ENCODE peak calls at places on chromosomes 16 and 17, in five cellular contexts. N is HepG2, B is HCT116, S is GM12878, L is K562. V is an unnamed sample.

GRCh38 chr17:15249487-15249886 is 15.6 kb downstream of the PMP22 start:
- DNase-seq in N (no peak), B (no peak), S (no peak), L (no peak), V (no peak)

GRCh38 chr16:66660422-66661209 is 35.9 kb downstream of the CMTM4 start:
- DNase-seq in N (peak), B (no peak), S (no peak), L (peak), V (peak)

GRCh38 chr16:52611817-52612673 is 65.1 kb upstream of the TOX3 start:
- DNase-seq in N (peak), B (no peak), S (no peak), L (no peak), V (no peak)

GRCh38 chr16:81578015-81578554 is 133.5 kb downstream of the CMIP start:
- DNase-seq in N (no peak), B (no peak), S (no peak), L (no peak), V (no peak)

GRCh38 chr16:5176505-5176904 is 78.9 kb upstream of the EEF2KMT start:
- DNase-seq in N (no peak), B (no peak), S (no peak), L (no peak), V (no peak)

GRCh38 chr16:49022351-49022963 is 259.2 kb downstream of the CBLN1 start:
- DNase-seq in N (no peak), B (no peak), S (no peak), L (no peak), V (no peak)

GRCh38 chr17:49741009-49741691 is 22.8 kb downstream of the FAM117A start:
- DNase-seq in N (no peak), B (no peak), S (no peak), L (no peak), V (no peak)

GRCh38 chr17:74555427-74555826 is 9.5 kb upstream of the CD300C start:
- DNase-seq in N (no peak), B (no peak), S (no peak), L (no peak), V (no peak)

GRCh38 chr16:1125471-1125870 is 27.4 kb upstream of the CACNA1H start:
- DNase-seq in N (no peak), B (peak), S (no peak), L (peak), V (no peak)

GRCh38 chr16:81752225-81752875 is 26.7 kb upstream of the PLCG2 start:
- DNase-seq in N (no peak), B (no peak), S (peak), L (peak), V (no peak)

GRCh38 chr17:54948380-54948779 is 20.1 kb downstream of the COX11 start:
- DNase-seq in N (peak), B (peak), S (no peak), L (no peak), V (no peak)

GRCh38 chr16:19486744-19487325 is 35.1 kb downstream of the GDE1 start:
- DNase-seq in N (no peak), B (no peak), S (no peak), L (peak), V (no peak)

GRCh38 chr17:67531291-67531690 is 154.2 kb downstream of the PITPNC1 start:
- DNase-seq in N (no peak), B (no peak), S (no peak), L (no peak), V (peak)

GRCh38 chr16:12724216-12724615 is 79.5 kb downstream of the CPPED1 start:
- DNase-seq in N (no peak), B (no peak), S (no peak), L (no peak), V (no peak)

GRCh38 chr17:2043785-2044184 is 2.0 kb downstream of the OVCA2 start:
- DNase-seq in N (no peak), B (no peak), S (no peak), L (no peak), V (no peak)

GRCh38 chr17:65042911-65043310 is 13.6 kb downstream of the GNA13 start:
- DNase-seq in N (no peak), B (no peak), S (no peak), L (no peak), V (no peak)

GRCh38 chr16:19231881-19232280 is 53.6 kb upstream of the CLEC19A start:
- DNase-seq in N (no peak), B (no peak), S (no peak), L (no peak), V (no peak)

GRCh38 chr16:85687651-85688471 is 893 bp downstream of the GINS2 start:
- DNase-seq in N (no peak), B (no peak), S (no peak), L (no peak), V (no peak)

GRCh38 chr17:17384291-17384615 is 81.1 kb downstream of the NT5M start:
- DNase-seq in N (no peak), B (no peak), S (no peak), L (no peak), V (no peak)

GRCh38 chr16:24543949-24544348 is 4.6 kb downstream of the RBBP6 start:
- DNase-seq in N (no peak), B (no peak), S (no peak), L (no peak), V (no peak)

GRCh38 chr16:53713403-53714013 is 9.6 kb downstream of the FTO start:
- DNase-seq in N (no peak), B (no peak), S (no peak), L (no peak), V (no peak)

GRCh38 chr17:58338907-58339774 is 10.5 kb upstream of the TSPOAP1 start:
- DNase-seq in N (peak), B (no peak), S (peak), L (peak), V (peak)

GRCh38 chr16:50573947-50574751 is 26.0 kb downstream of the NKD1 start:
- DNase-seq in N (no peak), B (no peak), S (no peak), L (no peak), V (no peak)

GRCh38 chr17:77428020-77428781 is 287.4 kb downstream of the SEC14L1 start:
- DNase-seq in N (no peak), B (no peak), S (no peak), L (no peak), V (no peak)

GRCh38 chr16:11896776-11897175 is 19.0 kb downstream of the GSPT1 start:
- DNase-seq in N (no peak), B (no peak), S (no peak), L (no peak), V (no peak)

GRCh38 chr16:528111-529011 is 849 bp downstream of the CAPN15 start:
- DNase-seq in N (no peak), B (no peak), S (no peak), L (peak), V (peak)

GRCh38 chr16:53084736-53085538 is 30.1 kb downstream of the CHD9 start:
- DNase-seq in N (no peak), B (no peak), S (no peak), L (no peak), V (no peak)

GRCh38 chr16:85412911-85413520 is 200.1 kb upstream of the GSE1 start:
- DNase-seq in N (no peak), B (no peak), S (no peak), L (no peak), V (no peak)

GRCh38 chr16:69100046-69100765 is 5.2 kb upstream of the HAS3 start:
- DNase-seq in N (no peak), B (no peak), S (no peak), L (no peak), V (peak)

DNA sequence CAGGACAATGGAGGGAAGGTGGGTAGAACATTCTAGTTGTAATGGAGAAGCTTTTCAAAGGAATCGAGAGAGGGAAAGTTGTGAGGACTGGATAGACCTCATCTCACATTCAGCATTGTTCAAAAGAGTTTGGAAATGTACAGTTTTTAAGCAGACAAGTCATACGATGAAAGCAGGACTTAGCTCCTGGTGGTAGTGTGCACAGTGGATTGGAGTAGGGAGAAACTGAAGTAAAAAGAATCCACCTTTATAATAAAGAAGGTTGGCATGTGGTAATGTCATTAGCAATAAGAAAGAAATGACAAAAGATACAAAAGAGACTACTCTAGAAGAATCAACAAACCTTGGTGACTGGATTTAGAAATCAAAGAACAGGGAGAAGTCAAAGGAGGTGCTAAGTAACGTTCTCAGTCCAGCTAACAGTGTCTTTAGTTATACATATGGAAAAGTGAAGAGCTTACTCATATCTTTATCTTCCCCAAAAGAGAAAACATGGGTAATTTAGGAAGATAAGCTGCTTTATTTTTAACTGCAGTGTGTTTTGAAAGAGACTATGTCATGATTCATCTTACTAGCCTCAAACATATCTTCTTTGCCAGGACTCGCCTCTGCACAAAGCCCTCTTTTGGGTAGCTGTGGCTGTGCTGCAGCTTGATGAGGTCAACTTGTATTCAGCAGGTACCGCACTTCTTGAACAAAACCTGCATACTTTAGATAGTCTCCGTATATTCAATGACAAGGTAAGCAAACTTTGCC is 18.7 kb upstream of the EVI2A start:
- DNase-seq in N (no peak), B (no peak), S (no peak), L (peak), V (no peak)
- TF ChIP-seq ZBTB33 in N (no peak), B (no peak), S (no peak), L (no peak), V (no peak)

DNA sequence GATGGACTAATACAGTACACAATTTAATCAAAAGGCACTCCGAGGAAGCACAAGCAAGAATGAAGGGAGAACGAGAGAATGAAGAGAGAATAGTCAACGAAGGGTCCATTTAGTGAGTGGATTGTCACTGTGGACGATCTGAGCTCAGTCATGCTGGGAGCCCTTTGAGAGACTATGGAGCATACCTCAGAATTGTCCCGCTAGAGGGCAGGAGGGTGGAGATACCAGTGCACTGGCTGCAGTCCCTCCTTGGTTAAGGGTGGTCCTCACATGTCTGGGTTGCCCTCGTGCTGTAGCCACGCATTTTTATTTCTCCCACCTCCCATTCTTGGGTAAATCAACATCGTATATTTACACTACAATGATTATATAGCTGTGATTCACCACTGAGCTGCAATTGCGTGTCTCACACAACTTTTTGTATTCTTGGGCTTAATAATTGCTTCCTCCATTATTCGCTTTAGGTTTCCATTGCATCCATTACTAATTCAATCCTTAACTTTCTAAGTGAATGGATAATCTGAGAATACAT is 33.2 kb upstream of the FAM20A start:
- DNase-seq in N (peak), B (no peak), S (no peak), L (peak), V (no peak)
- TF ChIP-seq ZBTB33 in N (no peak), B (no peak), S (no peak), L (no peak), V (no peak)

DNA sequence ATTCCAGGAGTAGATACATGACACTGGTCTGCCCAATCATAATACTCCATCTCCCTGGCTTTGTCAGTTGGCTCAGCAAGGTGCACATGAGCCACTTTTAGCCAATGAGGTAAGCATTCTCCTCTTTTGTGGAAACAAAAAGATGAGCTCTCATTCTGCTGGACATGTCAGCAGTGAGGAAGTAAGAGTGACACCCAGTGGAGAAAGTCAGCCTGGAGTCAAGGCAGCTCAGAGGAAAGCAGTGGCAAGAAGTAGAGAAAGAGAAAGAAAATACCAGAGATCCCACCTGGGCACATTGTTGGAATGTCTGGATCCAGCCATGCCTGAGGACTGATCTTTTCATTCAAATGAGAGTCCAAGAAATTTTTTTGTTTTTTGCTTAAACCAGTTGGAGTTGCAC is 496.9 kb upstream of the C16orf82 start:
- DNase-seq in N (peak), B (no peak), S (no peak), L (no peak), V (no peak)
- TF ChIP-seq ZBTB33 in N (no peak), B (no peak), S (no peak), L (no peak), V (no peak)

GRCh38 chr17:12722282-12722681 is 56.6 kb downstream of the MYOCD start:
- DNase-seq in N (no peak), B (no peak), S (no peak), L (no peak), V (no peak)
- TF ChIP-seq ZBTB33 in N (no peak), B (no peak), S (no peak), L (no peak), V (no peak)

DNA sequence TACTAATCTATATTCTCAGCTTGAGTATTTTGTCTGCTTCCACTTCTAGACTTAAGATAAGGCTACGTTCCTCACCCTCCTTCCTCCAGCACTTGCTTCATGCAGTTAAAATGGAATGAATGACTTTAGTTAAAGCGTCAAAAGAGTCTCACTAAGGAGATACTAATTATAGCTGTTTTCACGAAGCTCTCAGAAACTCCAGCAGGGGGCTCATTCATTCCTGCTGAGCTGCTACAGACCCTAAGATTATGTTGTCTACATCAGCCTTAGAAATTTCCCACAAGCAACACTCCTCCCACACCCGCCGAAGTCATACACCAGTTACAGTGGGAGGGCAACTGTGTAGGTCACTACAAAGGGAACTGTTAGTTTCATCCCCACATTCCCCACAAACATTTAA is 57.0 kb upstream of the KIFC3 start:
- DNase-seq in N (peak), B (peak), S (no peak), L (peak), V (no peak)
- TF ChIP-seq ZBTB33 in N (no peak), B (no peak), S (no peak), L (no peak), V (no peak)

GRCh38 chr17:73091770-73092517 is 544 bp downstream of the SLC39A11 start:
- DNase-seq in N (peak), B (no peak), S (no peak), L (peak), V (no peak)
- TF ChIP-seq ZBTB33 in N (no peak), B (no peak), S (no peak), L (no peak), V (no peak)

GRCh38 chr17:48547839-48548686 is 3.2 kb upstream of the HOXB2 start:
- DNase-seq in N (no peak), B (no peak), S (no peak), L (peak), V (no peak)

GRCh38 chr17:48548687-48549621 is 4.0 kb upstream of the HOXB2 start:
- DNase-seq in N (no peak), B (no peak), S (no peak), L (no peak), V (no peak)

GRCh38 chr17:48551206-48551597 is 6.3 kb upstream of the HOXB2 start:
- DNase-seq in N (no peak), B (no peak), S (no peak), L (no peak), V (no peak)

GRCh38 chr17:48550313-48551205 is 5.7 kb upstream of the HOXB2 start:
- DNase-seq in N (no peak), B (no peak), S (no peak), L (peak), V (no peak)

GRCh38 chr17:48549909-48550308 is 5.0 kb upstream of the HOXB2 start:
- DNase-seq in N (no peak), B (no peak), S (no peak), L (no peak), V (no peak)
- TF ChIP-seq ZBTB33 in N (no peak), B (no peak), S (no peak), L (no peak), V (no peak)

DNA sequence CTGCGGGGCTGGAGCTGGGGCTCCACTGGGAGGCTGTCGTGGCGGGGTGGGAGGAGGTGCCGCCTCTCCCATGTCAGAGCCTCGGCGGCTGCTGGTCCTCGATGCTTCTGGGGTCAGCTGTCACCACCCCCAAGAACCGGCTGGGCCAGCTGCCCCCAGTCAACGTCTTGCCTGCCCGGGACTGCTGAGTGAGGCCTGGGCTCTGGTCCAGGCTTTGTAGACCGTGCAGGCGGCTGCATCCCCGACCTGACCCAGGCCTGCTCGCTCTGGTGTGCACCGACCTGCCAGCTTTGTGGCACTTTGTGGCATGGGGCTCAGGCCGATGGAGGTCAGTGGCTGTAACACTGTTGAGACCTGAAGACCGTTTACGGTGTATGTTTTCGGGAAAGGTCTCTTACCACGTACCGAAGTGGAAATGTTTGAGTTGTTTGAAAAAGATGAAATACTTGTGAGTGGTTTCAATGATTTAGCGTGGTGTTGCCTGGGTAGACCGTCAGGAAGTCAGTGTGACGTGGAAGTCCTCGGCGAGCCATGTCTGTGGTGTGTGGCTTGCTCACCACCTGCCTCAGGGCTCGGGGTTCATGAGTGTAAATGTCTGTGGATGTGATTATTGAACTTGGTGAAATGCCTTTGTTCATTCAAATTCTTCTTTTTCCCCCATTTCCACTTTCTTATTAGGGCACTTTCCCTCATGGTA is 53.2 kb upstream of the ZNF750 start:
- DNase-seq in N (no peak), B (no peak), S (no peak), L (no peak), V (no peak)
- TF ChIP-seq ZBTB33 in N (no peak), B (no peak), S (no peak), L (no peak), V (no peak)

DNA sequence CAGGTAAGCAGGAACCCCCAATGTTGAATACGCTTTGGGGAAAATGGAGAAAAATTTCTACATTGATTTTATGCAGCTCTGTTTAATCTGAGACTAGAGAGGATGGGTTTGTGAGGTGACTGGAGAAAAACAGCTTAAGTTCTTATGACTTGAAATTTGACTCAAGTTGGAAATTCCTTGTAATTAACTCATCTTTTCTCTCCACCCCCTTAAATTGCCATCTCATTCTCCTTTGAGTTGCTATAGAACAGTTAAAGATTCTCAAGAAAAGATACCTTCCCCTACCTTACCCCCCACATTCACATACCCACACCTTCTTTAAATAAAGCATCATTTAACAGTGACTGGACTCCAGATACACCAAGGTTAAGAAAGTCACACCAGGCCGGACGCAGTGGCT is 24.2 kb downstream of the ZNRF1 start:
- DNase-seq in N (no peak), B (no peak), S (no peak), L (no peak), V (no peak)
- TF ChIP-seq ZBTB33 in N (no peak), B (no peak), S (no peak), L (no peak), V (no peak)

V was measured in SK-N-SH.